ENCODE peak calls at places on chromosomes 7 and 10, in seven cellular contexts. M is small intestine, H is lower lobe of right lung, X is esophagus muscularis mucosa, O is HCT116, L is left lung, D is IMR-90. W is an unnamed sample.

GRCh38 chr10:34244787-34245484 is 570.2 kb downstream of the PARD3 start:
- DNase-seq in M (no peak), H (no peak), X (no peak), O (no peak), L (no peak), D (no peak), W (no peak)

GRCh38 chr7:74604326-74605020 is 53.0 kb upstream of the GTF2I start:
- DNase-seq in M (peak), H (peak), X (no peak), O (no peak), L (peak), D (no peak), W (no peak)

GRCh38 chr7:81013036-81013435 is 94.2 kb upstream of the SEMA3C start:
- DNase-seq in M (no peak), H (no peak), X (no peak), O (peak), L (no peak), D (peak), W (no peak)

GRCh38 chr7:101559586-101559985 is 69.5 kb downstream of the MYL10 start:
- DNase-seq in M (no peak), H (no peak), X (no peak), O (no peak), L (peak), D (no peak), W (no peak)

GRCh38 chr7:21886396-21886795 is 59.3 kb downstream of the CDCA7L start:
- DNase-seq in M (no peak), H (no peak), X (no peak), O (no peak), L (no peak), D (no peak), W (no peak)

GRCh38 chr7:27129729-27130539 is 623 bp downstream of the HOXA4 start:
- DNase-seq in M (peak), H (peak), X (no peak), O (no peak), L (peak), D (no peak), W (no peak)

GRCh38 chr10:52889611-52890010 is 117.0 kb upstream of the MBL2 start:
- DNase-seq in M (no peak), H (no peak), X (no peak), O (no peak), L (no peak), D (no peak), W (no peak)

GRCh38 chr7:151382079-151382885 is 27.6 kb downstream of the WDR86 start:
- DNase-seq in M (no peak), H (no peak), X (no peak), O (no peak), L (no peak), D (no peak), W (no peak)

GRCh38 chr7:131522325-131522920 is 34.0 kb downstream of the PODXL start:
- DNase-seq in M (peak), H (no peak), X (no peak), O (no peak), L (no peak), D (no peak), W (no peak)

GRCh38 chr7:107999814-108000560 is 3.0 kb downstream of the LAMB1 start:
- DNase-seq in M (no peak), H (no peak), X (no peak), O (no peak), L (no peak), D (peak), W (no peak)

GRCh38 chr10:74542077-74542476 is 284.3 kb upstream of the KAT6B start:
- DNase-seq in M (no peak), H (no peak), X (no peak), O (no peak), L (peak), D (peak), W (no peak)

GRCh38 chr7:83469491-83469890 is 179.4 kb downstream of the SEMA3E start:
- DNase-seq in M (no peak), H (no peak), X (no peak), O (no peak), L (no peak), D (no peak), W (no peak)

GRCh38 chr7:842436-843031 is 10.3 kb downstream of the SUN1 start:
- DNase-seq in M (no peak), H (peak), X (no peak), O (no peak), L (no peak), D (no peak), W (no peak)
- H3K27ac ChIP-seq in M (peak), H (no peak), X (peak), O (no peak), L (no peak), D (no peak), W (no peak)

DNA sequence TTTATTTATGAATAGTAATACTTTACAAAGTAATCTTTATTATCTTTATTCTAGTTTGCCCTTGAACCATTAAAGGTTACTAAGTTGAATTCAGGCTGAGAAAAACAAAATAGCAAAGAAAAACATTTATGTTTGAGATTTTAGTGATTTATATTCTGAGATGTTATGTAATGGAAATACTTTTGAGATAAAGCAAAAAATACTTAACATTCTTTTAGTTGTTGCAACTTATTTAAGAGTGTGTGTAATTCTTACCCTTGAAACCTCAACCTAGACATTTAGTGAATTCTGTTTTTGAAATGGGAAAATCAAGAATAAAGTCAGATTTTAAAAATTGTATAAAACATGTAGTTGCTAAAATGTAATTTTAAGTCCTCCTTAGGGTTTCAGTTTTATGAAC is 40.1 kb downstream of the MINPP1 start:
- DNase-seq in M (no peak), H (no peak), X (no peak), O (no peak), L (no peak), D (no peak), W (no peak)
- H3K27ac ChIP-seq in M (no peak), H (peak), X (no peak), O (no peak), L (peak), D (no peak), W (no peak)

GRCh38 chr10:92027141-92027540 is 103.6 kb downstream of the BTAF1 start:
- DNase-seq in M (no peak), H (no peak), X (no peak), O (no peak), L (no peak), D (peak), W (no peak)

GRCh38 chr10:92024700-92025099 is 101.1 kb downstream of the BTAF1 start:
- DNase-seq in M (no peak), H (no peak), X (no peak), O (no peak), L (no peak), D (peak), W (no peak)
- H3K27ac ChIP-seq in M (no peak), H (no peak), X (no peak), O (no peak), L (no peak), D (no peak), W (no peak)

GRCh38 chr7:121002755-121003114 is 14.2 kb downstream of the CPED1 start:
- DNase-seq in M (no peak), H (no peak), X (no peak), O (no peak), L (no peak), D (peak), W (no peak)

GRCh38 chr7:121000091-121000983 is 11.8 kb downstream of the CPED1 start:
- DNase-seq in M (no peak), H (no peak), X (no peak), O (no peak), L (no peak), D (peak), W (no peak)

GRCh38 chr7:121003986-121004685 is 15.6 kb downstream of the CPED1 start:
- DNase-seq in M (peak), H (no peak), X (no peak), O (no peak), L (no peak), D (no peak), W (no peak)

GRCh38 chr7:121001234-121001633 is 12.7 kb downstream of the CPED1 start:
- DNase-seq in M (no peak), H (no peak), X (no peak), O (no peak), L (no peak), D (no peak), W (no peak)

DNA sequence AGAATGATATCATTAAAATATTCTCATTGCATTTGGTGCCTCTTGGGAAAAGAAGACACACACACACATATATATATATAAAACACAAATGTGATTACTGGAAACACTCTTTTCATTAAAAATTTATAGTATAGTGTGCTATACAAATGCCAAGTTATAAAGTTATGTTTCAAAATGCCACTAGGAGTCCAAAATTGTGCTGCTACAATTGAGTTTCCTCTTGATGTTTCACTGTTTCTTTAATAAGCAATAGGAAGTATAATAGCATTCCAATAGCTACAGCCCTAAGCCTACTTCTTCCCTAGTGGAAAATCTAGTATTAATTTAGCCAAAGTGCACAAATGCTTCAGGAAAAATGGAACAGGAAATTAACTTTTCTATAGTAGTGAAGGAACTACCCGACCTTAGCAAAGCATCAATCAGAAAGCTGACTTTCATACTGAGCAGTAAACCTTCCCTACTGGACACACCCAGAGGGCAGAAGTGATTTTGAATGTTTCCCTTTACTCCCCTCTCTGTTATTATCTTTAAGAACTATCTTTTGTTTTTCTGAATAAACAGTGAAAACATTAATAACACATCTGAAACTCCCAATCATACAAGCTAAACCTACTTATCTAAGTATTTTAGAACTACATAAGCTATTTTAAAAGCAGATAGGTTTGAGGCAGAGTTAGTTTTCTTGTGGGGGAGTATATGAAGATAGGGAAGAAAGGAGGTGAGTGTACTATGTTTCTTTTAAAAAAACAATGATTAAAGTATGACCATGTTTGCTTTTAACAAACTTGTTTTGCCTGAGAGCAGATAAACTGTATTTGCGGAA is 13.6 kb downstream of the CPED1 start:
- DNase-seq in M (no peak), H (no peak), X (no peak), O (no peak), L (no peak), D (no peak), W (no peak)
- H3K27ac ChIP-seq in M (no peak), H (no peak), X (no peak), O (no peak), L (no peak), D (no peak), W (no peak)

DNA sequence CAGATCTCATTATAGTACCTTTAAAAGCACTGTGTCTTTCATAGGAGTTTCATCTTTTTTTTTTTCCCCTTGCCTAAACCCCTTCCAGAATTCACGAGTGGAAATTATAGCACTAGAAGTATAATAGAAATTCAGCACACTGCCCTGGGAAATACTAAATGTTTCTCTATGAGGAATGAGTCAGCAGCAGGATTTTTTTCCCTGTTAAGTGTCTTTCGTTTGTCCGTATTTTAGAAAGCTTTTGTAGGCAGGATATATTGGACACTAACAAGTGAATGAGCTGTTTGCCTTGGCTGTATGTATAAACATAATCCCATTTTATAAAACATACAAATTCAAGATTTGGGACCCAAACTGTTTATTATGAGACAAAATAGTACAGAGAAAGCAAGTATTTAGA is 105.8 kb downstream of the EXOC4 start:
- DNase-seq in M (no peak), H (no peak), X (no peak), O (no peak), L (no peak), D (peak), W (no peak)
- H3K27ac ChIP-seq in M (no peak), H (no peak), X (no peak), O (no peak), L (no peak), D (peak), W (no peak)